ENCODE peak calls at places on chromosome 19, in five cellular contexts. A is stimulated activated effector memory CD8-positive, alpha-beta T cell treated with anti-CD3 and anti-CD28 coated beads, Interleukin-12 subunit alpha, Interleukin-12 subunit beta, amount 100 ng/mL, for 72 hours; N is stimulated activated CD4-positive, alpha-beta T cell treated with anti-CD3 and anti-CD28 coated beads, Interleukin-2, amount 100 ng/mL, for 48 hours; M is AG08396; H is ovary. I is an unnamed sample.

GRCh38 chr19:369876-370275 is 25.3 kb upstream of the MIER2 start:
- DNase-seq in M (no peak), A (no peak), H (no peak), N (no peak), I (no peak)

GRCh38 chr19:38715540-38715939 is 28.7 kb downstream of the CAPN12 start:
- DNase-seq in N (no peak), M (no peak), H (no peak), A (no peak), I (no peak)

GRCh38 chr19:16398530-16399241 is 73.1 kb downstream of the EPS15L1 start:
- DNase-seq in M (no peak), A (no peak), H (no peak), N (no peak), I (peak)

GRCh38 chr19:16447015-16447384 is 24.8 kb downstream of the EPS15L1 start:
- DNase-seq in M (peak), H (peak), N (no peak), A (peak), I (peak)

GRCh38 chr19:46791944-46792343 is 3.5 kb upstream of the SLC1A5 start:
- DNase-seq in M (no peak), N (peak), A (no peak), H (no peak), I (no peak)

GRCh38 chr19:55319786-55320185 is 5.4 kb downstream of the TMEM150B start:
- DNase-seq in N (no peak), H (no peak), M (peak), A (no peak), I (peak)

GRCh38 chr19:49987159-49987698 is 26.3 kb upstream of the SIGLEC11 start:
- DNase-seq in H (peak), A (peak), N (peak), M (peak), I (peak)

GRCh38 chr19:10093295-10094186 is 7.4 kb downstream of the SHFL start:
- DNase-seq in H (no peak), A (peak), N (no peak), M (no peak), I (no peak)

GRCh38 chr19:35935911-35936737 is at the start of gene LRFN3:
- DNase-seq in H (peak), A (peak), N (peak), M (peak), I (peak)

GRCh38 chr19:2168619-2169424 is 5.1 kb downstream of the DOT1L start:
- DNase-seq in A (peak), H (peak), N (peak), M (peak), I (peak)

GRCh38 chr19:50723069-50723468 is at the start of gene CLEC11A:
- DNase-seq in H (peak), M (peak), A (no peak), N (no peak), I (peak)

GRCh38 chr19:36030264-36031148 is 2.2 kb downstream of the CLIP3 start:
- DNase-seq in M (peak), N (no peak), H (no peak), A (no peak), I (no peak)

GRCh38 chr19:46784262-46785053 is 3.9 kb downstream of the SLC1A5 start:
- DNase-seq in H (peak), A (peak), N (peak), M (peak), I (peak)

GRCh38 chr19:46428278-46429141 is at the start of gene PNMA8C:
- DNase-seq in M (peak), N (peak), H (peak), A (peak), I (peak)

GRCh38 chr19:44005968-44006367 is 3.2 kb downstream of the ZNF230 start:
- DNase-seq in M (no peak), H (no peak), N (no peak), A (no peak), I (no peak)

GRCh38 chr19:18229915-18230314 is 3.7 kb upstream of the PDE4C start:
- DNase-seq in N (no peak), H (no peak), M (no peak), A (no peak), I (no peak)

GRCh38 chr19:33770107-33770506 is 26.6 kb upstream of the KCTD15 start:
- DNase-seq in M (no peak), N (no peak), H (no peak), A (no peak), I (no peak)

GRCh38 chr19:47726467-47726866 is 13.2 kb downstream of the EHD2 start:
- DNase-seq in A (no peak), H (no peak), M (no peak), N (no peak), I (no peak)

I was measured in psoas muscle.